ENCODE peak calls at places on chromosome 17, in four cellular contexts. One of them, this sample, is unnamed.
A peak's percentile ranks its signal among the peaks of the same experiment; 100 is the strongest.

GRCh38 chr17:15289285-15290185 is 24.4 kb upstream of the PMP22 start:
- DNase-seq in fibroblast of lung: peak; percentile 85
- DNase-seq in upper lobe of right lung: no peak
- DNase-seq in HAP-1: no peak
- DNase-seq in this sample: no peak

GRCh38 chr17:15262291-15263205 is 2.6 kb downstream of the PMP22 start:
- DNase-seq in HAP-1: peak; percentile 90
- DNase-seq in fibroblast of lung: peak; percentile 89
- DNase-seq in upper lobe of right lung: peak; percentile 87
- DNase-seq in this sample: peak; percentile 79

GRCh38 chr17:43312011-43312410 is 78.2 kb upstream of the RNU2-1 start:
- DNase-seq in HAP-1: no peak
- DNase-seq in fibroblast of lung: no peak
- DNase-seq in upper lobe of right lung: no peak
- DNase-seq in this sample: no peak

GRCh38 chr17:33964344-33964979 is 290.6 kb upstream of the CCL2 start:
- DNase-seq in fibroblast of lung: no peak
- DNase-seq in upper lobe of right lung: no peak
- DNase-seq in HAP-1: no peak
- DNase-seq in this sample: no peak

GRCh38 chr17:40122944-40123810 is 1.4 kb downstream of the MSL1 start:
- DNase-seq in HAP-1: peak; percentile 53
- DNase-seq in upper lobe of right lung: peak; percentile 66
- DNase-seq in fibroblast of lung: peak; percentile 37
- DNase-seq in this sample: peak; percentile 50

GRCh38 chr17:732788-733720 is 658 bp downstream of the TLCD3A start:
- DNase-seq in upper lobe of right lung: peak; percentile 77
- DNase-seq in HAP-1: peak; percentile 23
- DNase-seq in fibroblast of lung: peak; percentile 48
- DNase-seq in this sample: peak; percentile 40

GRCh38 chr17:79791354-79792123 is 5.3 kb downstream of the CBX8 start:
- DNase-seq in fibroblast of lung: no peak
- DNase-seq in HAP-1: no peak
- DNase-seq in upper lobe of right lung: peak; percentile 62
- DNase-seq in this sample: no peak

GRCh38 chr17:74116087-74116717 is 87.3 kb upstream of the RPL38 start:
- DNase-seq in upper lobe of right lung: peak; percentile 54
- DNase-seq in fibroblast of lung: peak; percentile 20
- DNase-seq in HAP-1: no peak
- DNase-seq in this sample: peak; percentile 78

GRCh38 chr17:69525920-69526841 is 111.7 kb downstream of the MAP2K6 start:
- DNase-seq in HAP-1: peak; percentile 54
- DNase-seq in upper lobe of right lung: no peak
- DNase-seq in fibroblast of lung: peak; percentile 48
- DNase-seq in this sample: peak; percentile 17

GRCh38 chr17:60888812-60889709 is 211.4 kb downstream of the BCAS3 start:
- DNase-seq in upper lobe of right lung: no peak
- DNase-seq in HAP-1: no peak
- DNase-seq in fibroblast of lung: peak; percentile 32
- DNase-seq in this sample: no peak

GRCh38 chr17:29958947-29959657 is 17.7 kb downstream of the EFCAB5 start:
- DNase-seq in upper lobe of right lung: no peak
- DNase-seq in HAP-1: no peak
- DNase-seq in fibroblast of lung: peak; percentile 72
- DNase-seq in this sample: peak; percentile 49

GRCh38 chr17:7932483-7932891 is 481 bp downstream of the CNTROB start:
- DNase-seq in HAP-1: peak; percentile 14
- DNase-seq in upper lobe of right lung: no peak
- DNase-seq in fibroblast of lung: peak; percentile 29
- DNase-seq in this sample: peak; percentile 49

GRCh38 chr17:20613905-20614304 is 34.4 kb downstream of the CDRT15L2 start:
- DNase-seq in upper lobe of right lung: peak; percentile 57
- DNase-seq in HAP-1: no peak
- DNase-seq in fibroblast of lung: no peak
- DNase-seq in this sample: no peak
- H3K4me3 ChIP-seq in upper lobe of right lung: no peak overlapping the region
- H3K4me3 ChIP-seq in HAP-1: no peak overlapping the region
- H3K4me3 ChIP-seq in fibroblast of lung: no peak overlapping the region
- H3K4me3 ChIP-seq in this sample: no peak overlapping the region

GRCh38 chr17:17090642-17091103 is 48.4 kb downstream of the MPRIP start:
- DNase-seq in fibroblast of lung: no peak
- DNase-seq in HAP-1: no peak
- DNase-seq in upper lobe of right lung: peak; percentile 70
- DNase-seq in this sample: no peak

GRCh38 chr17:17093764-17094163 is 51.5 kb downstream of the MPRIP start:
- DNase-seq in HAP-1: no peak
- DNase-seq in upper lobe of right lung: peak; percentile 13
- DNase-seq in fibroblast of lung: no peak
- DNase-seq in this sample: no peak

GRCh38 chr17:17089796-17090641 is 47.8 kb downstream of the MPRIP start:
- DNase-seq in fibroblast of lung: no peak
- DNase-seq in upper lobe of right lung: peak; percentile 37
- DNase-seq in HAP-1: no peak
- DNase-seq in this sample: no peak

GRCh38 chr17:17091276-17091675 is 49.0 kb downstream of the MPRIP start:
- DNase-seq in fibroblast of lung: no peak
- DNase-seq in HAP-1: no peak
- DNase-seq in upper lobe of right lung: peak; percentile 48
- DNase-seq in this sample: no peak

DNA sequence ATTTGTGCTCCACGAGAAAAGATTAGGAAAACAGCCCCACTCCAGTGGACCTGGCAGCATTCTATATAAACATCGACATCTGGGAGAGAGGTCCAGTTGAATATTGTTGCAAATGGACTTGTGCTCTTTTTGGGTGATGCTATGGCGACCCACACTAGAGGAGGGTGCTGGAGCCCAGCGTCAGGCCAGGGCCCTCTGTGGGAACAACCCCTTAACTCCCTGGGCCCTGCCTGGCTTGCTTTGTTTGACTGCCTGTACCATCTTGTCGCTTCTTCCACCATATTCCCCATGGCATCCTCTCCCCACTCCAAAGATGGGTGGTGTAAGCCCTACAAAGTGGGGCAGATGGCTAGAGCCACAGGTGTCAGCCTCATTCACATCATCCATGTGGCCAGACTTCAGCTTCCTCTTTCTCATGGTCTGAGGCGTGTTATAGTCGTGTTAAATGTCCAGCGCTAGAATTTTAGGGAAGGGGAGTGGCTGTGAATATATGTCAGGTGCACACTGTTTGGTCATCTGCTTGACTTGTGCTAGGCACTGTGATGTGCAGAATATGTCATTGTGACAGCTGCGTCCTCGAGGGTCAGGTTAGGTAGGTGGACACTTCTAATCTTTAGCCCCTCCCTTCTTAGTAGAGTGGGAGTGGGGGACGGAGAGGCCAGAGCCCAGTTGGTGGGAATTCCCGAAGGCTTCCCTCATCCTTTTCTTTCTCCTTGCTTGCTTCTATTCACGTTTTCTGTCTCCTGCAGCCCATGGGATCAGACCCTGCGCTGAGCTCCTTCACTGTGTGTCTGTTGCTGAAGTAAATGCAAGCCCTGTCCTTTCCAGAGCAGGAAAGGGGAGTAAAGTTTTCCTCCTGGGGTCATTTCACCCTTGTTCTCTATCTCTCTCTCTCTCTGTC is 49.8 kb downstream of the MPRIP start:
- DNase-seq in HAP-1: no peak
- DNase-seq in fibroblast of lung: no peak
- DNase-seq in upper lobe of right lung: peak; percentile 30
- DNase-seq in this sample: no peak
- H3K4me3 ChIP-seq in HAP-1: no peak overlapping the region
- H3K4me3 ChIP-seq in fibroblast of lung: no peak overlapping the region
- H3K4me3 ChIP-seq in upper lobe of right lung: no peak overlapping the region
- H3K4me3 ChIP-seq in this sample: no peak overlapping the region

DNA sequence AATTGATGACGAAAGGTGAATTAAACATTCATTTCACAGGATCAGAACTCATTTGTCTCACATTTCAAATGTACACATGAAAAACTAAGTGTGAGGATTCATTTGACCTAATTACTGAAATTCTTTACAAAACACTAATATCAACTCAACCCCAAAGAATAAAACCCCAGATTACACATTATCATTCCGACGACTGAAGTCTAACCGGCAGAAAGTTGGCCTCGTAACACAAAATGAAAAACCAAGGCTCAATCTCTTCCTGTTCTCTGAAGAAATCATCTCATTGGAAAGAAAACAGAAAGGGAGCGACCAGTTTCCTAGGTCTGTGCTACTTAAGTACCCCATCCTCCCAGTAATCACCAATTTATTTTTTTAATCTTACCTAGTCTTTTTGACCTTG is 1.8 kb downstream of the JPT1 start:
- DNase-seq in fibroblast of lung: no peak
- DNase-seq in upper lobe of right lung: no peak
- DNase-seq in HAP-1: no peak
- DNase-seq in this sample: no peak
- H3K4me3 ChIP-seq in fibroblast of lung: peak overlapping the region; percentile 95
- H3K4me3 ChIP-seq in upper lobe of right lung: no peak overlapping the region
- H3K4me3 ChIP-seq in HAP-1: peak overlapping the region; percentile 91
- H3K4me3 ChIP-seq in this sample: peak overlapping the region; percentile 94

GRCh38 chr17:44795421-44795820 is 34.7 kb downstream of the GJC1 start:
- DNase-seq in HAP-1: no peak
- DNase-seq in fibroblast of lung: no peak
- DNase-seq in upper lobe of right lung: peak; percentile 19
- DNase-seq in this sample: no peak
- H3K4me3 ChIP-seq in HAP-1: no peak overlapping the region
- H3K4me3 ChIP-seq in fibroblast of lung: no peak overlapping the region
- H3K4me3 ChIP-seq in upper lobe of right lung: no peak overlapping the region
- H3K4me3 ChIP-seq in this sample: no peak overlapping the region

GRCh38 chr17:18318771-18319450 is 3.8 kb downstream of the SMCR8 start:
- DNase-seq in HAP-1: no peak
- DNase-seq in fibroblast of lung: no peak
- DNase-seq in upper lobe of right lung: no peak
- DNase-seq in this sample: no peak

GRCh38 chr17:18318122-18318521 is 3.0 kb downstream of the SMCR8 start:
- DNase-seq in fibroblast of lung: no peak
- DNase-seq in HAP-1: no peak
- DNase-seq in upper lobe of right lung: no peak
- DNase-seq in this sample: no peak

GRCh38 chr17:18320301-18320700 is 5.2 kb downstream of the SMCR8 start:
- DNase-seq in HAP-1: no peak
- DNase-seq in fibroblast of lung: no peak
- DNase-seq in upper lobe of right lung: no peak
- DNase-seq in this sample: no peak

GRCh38 chr17:18321309-18321708 is 6.2 kb downstream of the SMCR8 start:
- DNase-seq in fibroblast of lung: peak; percentile 8
- DNase-seq in HAP-1: no peak
- DNase-seq in upper lobe of right lung: no peak
- DNase-seq in this sample: no peak

DNA sequence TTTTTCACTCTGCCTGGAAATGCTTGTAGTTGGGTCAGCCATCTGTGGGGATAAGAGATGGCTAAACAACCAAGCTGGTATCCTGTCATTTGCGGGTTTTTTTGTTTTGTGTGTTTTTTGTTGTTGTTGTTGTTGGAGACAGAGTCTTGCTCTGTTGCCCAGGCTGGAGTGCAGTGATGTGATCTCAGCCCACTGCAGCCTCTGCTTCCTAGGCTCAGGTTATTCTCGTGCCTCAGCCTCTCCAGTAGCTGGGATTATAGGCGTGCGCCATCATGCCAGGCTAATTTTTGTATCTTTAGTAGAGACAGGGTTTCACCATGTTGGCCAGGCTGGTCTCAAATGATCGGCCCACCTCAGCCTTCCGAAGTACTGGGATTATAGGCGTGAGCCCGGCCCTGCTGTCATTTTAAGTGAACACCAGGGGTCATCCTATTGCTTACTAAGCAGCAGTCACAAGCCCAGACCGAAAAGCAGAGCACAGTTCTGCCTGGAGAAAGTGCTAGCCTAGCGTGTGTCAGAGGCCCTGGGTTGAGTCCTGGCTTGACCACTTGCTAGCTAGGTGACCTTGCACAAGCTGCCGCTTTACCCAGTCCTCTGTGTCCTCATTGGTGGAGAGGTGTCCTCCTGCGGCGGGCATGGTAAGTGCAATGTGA is 4.6 kb downstream of the SMCR8 start:
- DNase-seq in upper lobe of right lung: no peak
- DNase-seq in HAP-1: peak; percentile 35
- DNase-seq in fibroblast of lung: peak; percentile 49
- DNase-seq in this sample: no peak
- H3K4me3 ChIP-seq in upper lobe of right lung: no peak overlapping the region
- H3K4me3 ChIP-seq in HAP-1: no peak overlapping the region
- H3K4me3 ChIP-seq in fibroblast of lung: no peak overlapping the region
- H3K4me3 ChIP-seq in this sample: no peak overlapping the region

GRCh38 chr17:47775181-47775580 is 42.1 kb downstream of the TBX21 start:
- DNase-seq in upper lobe of right lung: no peak
- DNase-seq in HAP-1: no peak
- DNase-seq in fibroblast of lung: no peak
- DNase-seq in this sample: no peak
- H3K4me3 ChIP-seq in upper lobe of right lung: no peak overlapping the region
- H3K4me3 ChIP-seq in HAP-1: no peak overlapping the region
- H3K4me3 ChIP-seq in fibroblast of lung: no peak overlapping the region
- H3K4me3 ChIP-seq in this sample: no peak overlapping the region

DNA sequence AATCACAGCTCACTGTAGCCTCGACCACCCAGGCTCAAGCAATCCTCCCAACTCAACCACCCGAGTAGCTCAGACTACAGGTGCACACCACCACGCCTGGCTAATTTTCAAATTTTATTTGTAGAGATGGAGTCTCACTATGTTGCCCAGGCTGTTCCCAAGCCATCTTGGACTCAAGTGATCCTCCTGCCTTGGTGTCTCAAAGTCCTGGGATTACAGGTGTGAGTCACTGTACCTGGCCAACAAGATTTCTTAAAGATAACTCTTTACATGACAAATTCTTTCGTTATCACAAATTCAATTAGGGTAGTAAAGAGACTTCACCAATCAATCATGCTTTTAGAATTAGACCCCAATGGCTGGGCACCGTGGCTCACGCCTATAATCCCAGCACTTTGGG is 12.4 kb downstream of the PRPSAP1 start:
- DNase-seq in HAP-1: no peak
- DNase-seq in upper lobe of right lung: no peak
- DNase-seq in fibroblast of lung: no peak
- DNase-seq in this sample: no peak
- H3K4me3 ChIP-seq in HAP-1: no peak overlapping the region
- H3K4me3 ChIP-seq in upper lobe of right lung: no peak overlapping the region
- H3K4me3 ChIP-seq in fibroblast of lung: no peak overlapping the region
- H3K4me3 ChIP-seq in this sample: no peak overlapping the region

GRCh38 chr17:5499790-5500189 is 13.4 kb downstream of the MIS12 start:
- DNase-seq in HAP-1: no peak
- DNase-seq in fibroblast of lung: no peak
- DNase-seq in upper lobe of right lung: no peak
- DNase-seq in this sample: no peak
- H3K4me3 ChIP-seq in HAP-1: no peak overlapping the region
- H3K4me3 ChIP-seq in fibroblast of lung: peak overlapping the region; percentile 56
- H3K4me3 ChIP-seq in upper lobe of right lung: peak overlapping the region; percentile 46
- H3K4me3 ChIP-seq in this sample: no peak overlapping the region

This sample was measured in MG63.